ENCODE peak calls at places on chromosome 11, in four cellular contexts. P is adrenal gland, C is cardiac muscle cell, X is vagina. E is an unnamed sample.

GRCh38 chr11:69605737-69606526 is 35.0 kb upstream of the CCND1 start:
- DNase-seq in C (no peak), X (peak; percentile 80), P (no peak), E (no peak)

GRCh38 chr11:60937144-60937527 is 12.9 kb downstream of the TMEM132A start:
- DNase-seq in C (no peak), P (peak; percentile 55), X (no peak), E (no peak)

GRCh38 chr11:73295259-73295995 is 12.6 kb upstream of the ARHGEF17 start:
- DNase-seq in X (no peak), P (peak; percentile 78), C (peak; percentile 83), E (peak; percentile 56)

GRCh38 chr11:106459135-106459534 is 381.7 kb downstream of the AASDHPPT start:
- DNase-seq in P (no peak), C (no peak), X (no peak), E (no peak)

GRCh38 chr11:106202935-106203620 is 125.6 kb downstream of the AASDHPPT start:
- DNase-seq in C (no peak), P (no peak), X (no peak), E (no peak)

GRCh38 chr11:4025957-4026324 is 68.7 kb upstream of the RRM1 start:
- DNase-seq in C (no peak), P (no peak), X (no peak), E (no peak)

GRCh38 chr11:118439656-118440055 is 3.4 kb downstream of the KMT2A start:
- DNase-seq in P (no peak), X (no peak), C (no peak), E (no peak)

GRCh38 chr11:45313211-45313865 is 27.2 kb upstream of the SYT13 start:
- DNase-seq in C (no peak), X (peak; percentile 29), P (no peak), E (no peak)

GRCh38 chr11:69896250-69896649 is 77.0 kb upstream of the FGF3 start:
- DNase-seq in X (no peak), P (no peak), C (no peak), E (no peak)

GRCh38 chr11:61711493-61711892 is 31.3 kb downstream of the DAGLA start:
- DNase-seq in C (no peak), P (no peak), X (no peak), E (no peak)

GRCh38 chr11:31821779-31822574 is 10.9 kb upstream of the PAX6 start:
- DNase-seq in C (no peak), P (no peak), X (no peak), E (no peak)

GRCh38 chr11:132895340-132895739 is 637.0 kb downstream of the OPCML start:
- DNase-seq in P (no peak), C (peak; percentile 29), X (no peak), E (no peak)

GRCh38 chr11:111298466-111299110 is at the start of gene POU2AF3:
- DNase-seq in P (no peak), X (no peak), C (no peak), E (no peak)

GRCh38 chr11:79592441-79593223 is 151.8 kb upstream of the TENM4 start:
- DNase-seq in X (no peak), P (no peak), C (no peak), E (no peak)

GRCh38 chr11:88709567-88709966 is 356.2 kb downstream of the GRM5 start:
- DNase-seq in P (no peak), C (no peak), X (no peak), E (no peak)

GRCh38 chr11:575324-575995 is 810 bp upstream of the PHRF1 start:
- DNase-seq in X (no peak), P (peak; percentile 69), C (peak; percentile 89), E (peak; percentile 41)

GRCh38 chr11:45739866-45740265 is 65.1 kb upstream of the SLC35C1 start:
- DNase-seq in P (no peak), X (no peak), C (no peak), E (no peak)

GRCh38 chr11:2825261-2825885 is 60.2 kb downstream of the CDKN1C start:
- DNase-seq in X (no peak), P (peak; percentile 63), C (no peak), E (peak; percentile 27)

GRCh38 chr11:71998649-71999310 is at the start of gene IL18BP:
- DNase-seq in C (no peak), X (no peak), P (peak; percentile 55), E (peak; percentile 61)

GRCh38 chr11:99631618-99632017 is 610.9 kb downstream of the CNTN5 start:
- DNase-seq in C (no peak), P (no peak), X (no peak), E (no peak)

GRCh38 chr11:58905716-58906547 is 33.4 kb upstream of the GLYATL1 start:
- DNase-seq in C (peak; percentile 65), X (no peak), P (no peak), E (no peak)

GRCh38 chr11:43989162-43989961 is 46.9 kb downstream of the C11orf96 start:
- DNase-seq in X (no peak), P (peak; percentile 46), C (peak; percentile 63), E (no peak)

GRCh38 chr11:111303476-111303875 is 5.1 kb downstream of the POU2AF3 start:
- DNase-seq in X (no peak), P (no peak), C (no peak), E (no peak)

GRCh38 chr11:120208777-120209176 is 2.1 kb upstream of the OAF start:
- DNase-seq in X (no peak), P (peak; percentile 93), C (no peak), E (peak; percentile 80)

GRCh38 chr11:123351375-123351774 is 78.7 kb upstream of the GRAMD1B start:
- DNase-seq in X (no peak), P (peak; percentile 13), C (no peak), E (no peak)

GRCh38 chr11:121889168-121889567 is 226.8 kb downstream of the BLID start:
- DNase-seq in P (no peak), X (no peak), C (no peak), E (no peak)

GRCh38 chr11:92663539-92663938 is 305.9 kb upstream of the MTNR1B start:
- DNase-seq in C (no peak), P (no peak), X (no peak), E (no peak)

GRCh38 chr11:117199061-117199915 is at the start of gene TAGLN:
- DNase-seq in C (peak; percentile 91), X (no peak), P (peak; percentile 44), E (no peak)

GRCh38 chr11:117437041-117437790 is 109.6 kb downstream of the CEP164 start:
- DNase-seq in X (no peak), C (no peak), P (no peak), E (no peak)

GRCh38 chr11:47394322-47395224 is 13.8 kb upstream of the SLC39A13 start:
- DNase-seq in P (peak; percentile 64), C (no peak), X (no peak), E (peak; percentile 92)

GRCh38 chr11:120078397-120078796 is 59.5 kb downstream of the TRIM29 start:
- DNase-seq in C (no peak), P (no peak), X (no peak), E (no peak)

GRCh38 chr11:62689421-62690183 is at the start of gene LRRN4CL:
- DNase-seq in C (peak; percentile 50), X (peak; percentile 98), P (peak; percentile 89), E (no peak)

GRCh38 chr11:75627879-75628668 is 40.8 kb downstream of the MAP6 start:
- DNase-seq in C (no peak), X (no peak), P (peak; percentile 92), E (no peak)

GRCh38 chr11:2934611-2935239 is 5.5 kb upstream of the PHLDA2 start:
- DNase-seq in X (no peak), P (no peak), C (no peak), E (no peak)

GRCh38 chr11:1560011-1560579 is 12.0 kb downstream of the DUSP8 start:
- DNase-seq in C (no peak), X (no peak), P (no peak), E (no peak)

DNA sequence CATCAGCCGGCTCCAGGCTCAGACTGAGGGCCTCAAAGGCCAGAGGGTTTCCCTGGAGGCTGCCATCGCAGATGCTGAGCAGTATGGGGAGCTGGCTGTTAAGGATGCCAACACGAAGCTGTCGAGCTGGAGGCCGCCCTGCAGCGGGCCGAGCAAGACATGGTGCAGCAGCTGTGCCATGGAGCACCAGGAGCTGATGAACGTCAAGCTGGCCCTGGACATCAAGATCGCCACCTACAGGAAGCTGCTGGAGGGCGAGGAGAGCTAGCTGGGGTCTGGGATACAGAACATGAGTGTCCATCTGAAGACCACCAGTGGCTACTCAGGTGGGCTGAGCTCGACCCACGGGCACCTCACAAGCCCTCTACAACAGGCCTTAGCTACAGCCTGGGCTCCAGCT is 4.0 kb upstream of the SCUBE2 start:
- DNase-seq in C (no peak), X (no peak), P (peak; percentile 30), E (no peak)
- TF ChIP-seq CTCF in C (peak; percentile 26), X (no peak), P (peak; percentile 31), E (peak; percentile 37)

GRCh38 chr11:134033696-134034491 is 35.0 kb upstream of the JAM3 start:
- DNase-seq in C (peak; percentile 93), X (no peak), P (peak; percentile 86), E (no peak)
- TF ChIP-seq CTCF in C (no peak), X (no peak), P (no peak), E (no peak)

DNA sequence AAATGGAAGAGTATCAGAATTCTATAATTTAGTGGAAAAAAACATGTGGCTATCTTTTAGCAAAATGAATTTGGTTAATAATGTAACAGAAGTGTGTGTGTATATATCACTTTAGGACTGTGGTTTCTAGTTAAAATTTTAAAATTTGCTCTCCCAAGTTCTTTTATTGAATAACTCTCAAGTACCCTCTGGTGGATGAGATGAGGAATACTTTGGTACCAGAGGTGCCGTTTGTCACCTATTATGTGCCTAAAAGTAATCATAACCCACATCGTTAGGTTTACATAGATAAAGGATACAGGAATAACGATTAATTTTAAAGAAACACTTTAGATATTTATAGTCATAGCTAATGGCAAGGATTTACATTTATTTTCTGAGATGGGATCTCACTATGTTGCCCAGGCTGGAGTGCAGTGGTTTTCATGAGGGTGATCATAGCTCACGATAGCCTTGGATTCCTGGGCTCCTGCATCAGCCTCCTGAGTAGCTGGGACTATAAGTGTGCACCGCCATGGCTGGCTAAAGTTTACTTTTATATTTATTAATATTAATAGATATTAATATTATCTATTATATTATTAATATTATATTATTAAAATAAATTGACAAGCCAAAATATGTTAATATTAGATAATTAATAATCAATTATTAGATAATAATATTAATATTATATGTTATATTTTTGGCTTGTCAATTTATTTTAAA is 66.7 kb upstream of the CAPRIN1 start:
- DNase-seq in P (no peak), C (no peak), X (no peak), E (no peak)
- TF ChIP-seq CTCF in P (no peak), C (no peak), X (no peak), E (peak; percentile 3)

GRCh38 chr11:114890076-114890475 is 211.7 kb downstream of the NXPE2 start:
- DNase-seq in C (peak; percentile 21), P (no peak), X (no peak), E (no peak)

GRCh38 chr11:114886644-114887259 is 208.4 kb downstream of the NXPE2 start:
- DNase-seq in X (no peak), C (no peak), P (no peak), E (no peak)

GRCh38 chr11:114891911-114892310 is 213.6 kb downstream of the NXPE2 start:
- DNase-seq in C (no peak), X (no peak), P (no peak), E (no peak)

GRCh38 chr11:114892381-114893197 is 214.3 kb downstream of the NXPE2 start:
- DNase-seq in P (peak; percentile 8), C (no peak), X (no peak), E (no peak)

GRCh38 chr11:114889464-114890065 is 211.2 kb downstream of the NXPE2 start:
- DNase-seq in X (no peak), P (no peak), C (peak; percentile 65), E (no peak)
- TF ChIP-seq CTCF in X (no peak), P (no peak), C (no peak), E (no peak)

GRCh38 chr11:10415817-10416392 is 39.2 kb upstream of the AMPD3 start:
- DNase-seq in P (no peak), C (no peak), X (no peak), E (no peak)
- TF ChIP-seq CTCF in P (peak; percentile 17), C (no peak), X (no peak), E (no peak)